ENCODE peak calls at places on chromosome 18, in eight cellular contexts. One of them, this sample, is unnamed.

GRCh38 chr18:70423988-70424387 is 135.1 kb downstream of the SOCS6 start:
- DNase-seq in erythroblast: no peak
- DNase-seq in BJ: no peak
- DNase-seq in HEK293T: no peak
- DNase-seq in T follicular helper cell: no peak
- DNase-seq in kidney tubule cell: peak
- DNase-seq in glutamatergic neuron: no peak
- DNase-seq in GM12865: no peak
- DNase-seq in this sample: no peak

GRCh38 chr18:35089918-35090550 is 48.8 kb downstream of the MAPRE2 start:
- DNase-seq in erythroblast: no peak
- DNase-seq in BJ: no peak
- DNase-seq in HEK293T: no peak
- DNase-seq in T follicular helper cell: no peak
- DNase-seq in kidney tubule cell: no peak
- DNase-seq in glutamatergic neuron: no peak
- DNase-seq in GM12865: no peak
- DNase-seq in this sample: no peak

GRCh38 chr18:23667114-23667513 is 4.4 kb upstream of the ANKRD29 start:
- DNase-seq in erythroblast: peak
- DNase-seq in BJ: no peak
- DNase-seq in HEK293T: no peak
- DNase-seq in T follicular helper cell: no peak
- DNase-seq in kidney tubule cell: no peak
- DNase-seq in glutamatergic neuron: no peak
- DNase-seq in GM12865: no peak
- DNase-seq in this sample: no peak

GRCh38 chr18:33820517-33821368 is 242.7 kb downstream of the ASXL3 start:
- DNase-seq in erythroblast: no peak
- DNase-seq in BJ: no peak
- DNase-seq in HEK293T: no peak
- DNase-seq in T follicular helper cell: no peak
- DNase-seq in kidney tubule cell: peak
- DNase-seq in glutamatergic neuron: peak
- DNase-seq in GM12865: no peak
- DNase-seq in this sample: no peak

GRCh38 chr18:74692367-74693013 is 94.8 kb downstream of the ZNF407 start:
- DNase-seq in erythroblast: no peak
- DNase-seq in BJ: no peak
- DNase-seq in HEK293T: no peak
- DNase-seq in T follicular helper cell: no peak
- DNase-seq in kidney tubule cell: no peak
- DNase-seq in glutamatergic neuron: no peak
- DNase-seq in GM12865: no peak
- DNase-seq in this sample: no peak

GRCh38 chr18:63604791-63605567 is 17.8 kb downstream of the SERPINB13 start:
- DNase-seq in erythroblast: no peak
- DNase-seq in BJ: peak
- DNase-seq in HEK293T: no peak
- DNase-seq in T follicular helper cell: no peak
- DNase-seq in kidney tubule cell: peak
- DNase-seq in glutamatergic neuron: no peak
- DNase-seq in GM12865: no peak
- DNase-seq in this sample: no peak

GRCh38 chr18:48992133-48992532 is 41.4 kb upstream of the SMAD7 start:
- DNase-seq in erythroblast: no peak
- DNase-seq in BJ: no peak
- DNase-seq in HEK293T: no peak
- DNase-seq in T follicular helper cell: no peak
- DNase-seq in kidney tubule cell: no peak
- DNase-seq in glutamatergic neuron: no peak
- DNase-seq in GM12865: no peak
- DNase-seq in this sample: no peak

GRCh38 chr18:12076424-12077140 is 17.1 kb upstream of the ANKRD62 start:
- DNase-seq in erythroblast: no peak
- DNase-seq in BJ: no peak
- DNase-seq in HEK293T: peak
- DNase-seq in T follicular helper cell: no peak
- DNase-seq in kidney tubule cell: peak
- DNase-seq in glutamatergic neuron: peak
- DNase-seq in GM12865: peak
- DNase-seq in this sample: no peak